ENCODE peak calls at places on chromosome 5, in seven cellular contexts. R is mammary epithelial cell, F is psoas muscle, W is Peyer's patch, G is fibroblast of lung, B is tibial artery, Q is heart left ventricle. P is an unnamed sample. For H3K4me1, the result is how much of the 10 kb centered on the place peaks cover.

GRCh38 chr5:174010365-174010764 is 21.4 kb downstream of the C5orf47 start:
- DNase-seq in R (no peak), F (no peak), W (no peak), G (no peak), B (no peak), Q (no peak), P (no peak)

GRCh38 chr5:91906494-91906893 is 523.4 kb upstream of the ARRDC3 start:
- DNase-seq in R (no peak), F (no peak), W (no peak), G (no peak), B (no peak), Q (no peak), P (no peak)

GRCh38 chr5:73143716-73144115 is 23.3 kb downstream of the TMEM171 start:
- DNase-seq in R (no peak), F (no peak), W (no peak), G (no peak), B (no peak), Q (no peak), P (no peak)

GRCh38 chr5:116492016-116492623 is 82.5 kb downstream of the SEMA6A start:
- DNase-seq in R (peak), F (no peak), W (no peak), G (peak), B (no peak), Q (no peak), P (no peak)

GRCh38 chr5:79357401-79357800 is 121.5 kb downstream of the JMY start:
- DNase-seq in R (no peak), F (no peak), W (no peak), G (peak), B (no peak), Q (no peak), P (no peak)

GRCh38 chr5:15821506-15821905 is 321.5 kb downstream of the FBXL7 start:
- DNase-seq in R (no peak), F (no peak), W (no peak), G (peak), B (no peak), Q (no peak), P (no peak)

GRCh38 chr5:52783226-52783959 is 4.3 kb upstream of the ITGA1 start:
- DNase-seq in R (peak), F (no peak), W (peak), G (peak), B (peak), Q (no peak), P (peak)

GRCh38 chr5:370959-371810 is 49.7 kb downstream of the AHRR start:
- DNase-seq in R (no peak), F (no peak), W (peak), G (no peak), B (peak), Q (peak), P (no peak)

GRCh38 chr5:64742411-64742810 is 26.1 kb downstream of the SREK1IP1 start:
- DNase-seq in R (no peak), F (no peak), W (no peak), G (no peak), B (no peak), Q (no peak), P (no peak)

GRCh38 chr5:72608297-72608696 is 101.1 kb upstream of the ZNF366 start:
- DNase-seq in R (no peak), F (no peak), W (no peak), G (peak), B (no peak), Q (no peak), P (peak)

GRCh38 chr5:31939151-31939550 is 235.0 kb downstream of the GOLPH3 start:
- DNase-seq in R (peak), F (no peak), W (no peak), G (no peak), B (no peak), Q (no peak), P (no peak)

GRCh38 chr5:179168636-179169035 is 108.5 kb downstream of the ZNF354C start:
- DNase-seq in R (no peak), F (peak), W (no peak), G (no peak), B (peak), Q (peak), P (peak)

GRCh38 chr5:142797420-142797819 is 27.2 kb downstream of the ARHGAP26 start:
- DNase-seq in R (no peak), F (no peak), W (no peak), G (no peak), B (no peak), Q (no peak), P (no peak)

GRCh38 chr5:73968729-73969128 is 342.7 kb downstream of the ARHGEF28 start:
- DNase-seq in R (peak), F (no peak), W (no peak), G (peak), B (no peak), Q (no peak), P (no peak)

GRCh38 chr5:60024104-60024503 is 130.6 kb upstream of the PDE4D start:
- DNase-seq in R (no peak), F (no peak), W (no peak), G (peak), B (no peak), Q (no peak), P (no peak)

GRCh38 chr5:133289686-133290367 is 238.0 kb downstream of the HSPA4 start:
- DNase-seq in R (peak), F (no peak), W (no peak), G (no peak), B (no peak), Q (peak), P (no peak)

GRCh38 chr5:891837-892389 is 688 bp downstream of the BRD9 start:
- DNase-seq in R (peak), F (no peak), W (no peak), G (peak), B (no peak), Q (peak), P (no peak)

GRCh38 chr5:26569241-26569928 is 469.0 kb downstream of the CDH9 start:
- DNase-seq in R (no peak), F (peak), W (no peak), G (no peak), B (no peak), Q (peak), P (peak)

GRCh38 chr5:133605323-133605722 is 7.0 kb downstream of the FSTL4 start:
- DNase-seq in R (no peak), F (no peak), W (no peak), G (no peak), B (no peak), Q (no peak), P (no peak)

GRCh38 chr5:170333161-170333909 is 35.8 kb upstream of the LCP2 start:
- DNase-seq in R (peak), F (no peak), W (peak), G (no peak), B (no peak), Q (no peak), P (no peak)
- H3K4me1 ChIP-seq in R (under half), F (under half), W (under half), G (under half), B (under half), Q (under half), P (under half)

GRCh38 chr5:113293068-113293571 is 141.7 kb downstream of the TSSK1B start:
- DNase-seq in R (no peak), F (no peak), W (no peak), G (peak), B (no peak), Q (no peak), P (no peak)
- H3K27ac ChIP-seq in R (peak), F (peak), W (no peak), G (no peak), B (no peak), Q (peak), P (no peak)

GRCh38 chr5:176413255-176413565 is 3.1 kb downstream of the CLTB start:
- DNase-seq in R (peak), F (peak), W (peak), G (no peak), B (peak), Q (no peak), P (peak)
- H3K4me1 ChIP-seq in R (half or more), F (under half), W (under half), G (under half), B (under half), Q (under half), P (under half)

GRCh38 chr5:14165375-14166091 is 22.4 kb downstream of the TRIO start:
- DNase-seq in R (peak), F (no peak), W (no peak), G (peak), B (no peak), Q (no peak), P (no peak)
- H3K27ac ChIP-seq in R (peak), F (peak), W (no peak), G (peak), B (no peak), Q (no peak), P (no peak)

GRCh38 chr5:176742246-176743105 is 67.9 kb upstream of the UNC5A start:
- DNase-seq in R (no peak), F (no peak), W (peak), G (no peak), B (peak), Q (no peak), P (no peak)
- H3K4me1 ChIP-seq in R (under half), F (under half), W (under half), G (under half), B (under half), Q (under half), P (under half)

GRCh38 chr5:172410160-172410559 is 44.2 kb downstream of the SH3PXD2B start:
- DNase-seq in R (peak), F (no peak), W (no peak), G (peak), B (no peak), Q (no peak), P (no peak)

GRCh38 chr5:172413601-172414000 is 40.7 kb downstream of the SH3PXD2B start:
- DNase-seq in R (no peak), F (no peak), W (no peak), G (peak), B (no peak), Q (no peak), P (no peak)

GRCh38 chr5:172410839-172411238 is 43.5 kb downstream of the SH3PXD2B start:
- DNase-seq in R (no peak), F (no peak), W (no peak), G (peak), B (no peak), Q (no peak), P (no peak)

GRCh38 chr5:172412724-172413260 is 41.5 kb downstream of the SH3PXD2B start:
- DNase-seq in R (peak), F (peak), W (peak), G (peak), B (peak), Q (peak), P (peak)

DNA sequence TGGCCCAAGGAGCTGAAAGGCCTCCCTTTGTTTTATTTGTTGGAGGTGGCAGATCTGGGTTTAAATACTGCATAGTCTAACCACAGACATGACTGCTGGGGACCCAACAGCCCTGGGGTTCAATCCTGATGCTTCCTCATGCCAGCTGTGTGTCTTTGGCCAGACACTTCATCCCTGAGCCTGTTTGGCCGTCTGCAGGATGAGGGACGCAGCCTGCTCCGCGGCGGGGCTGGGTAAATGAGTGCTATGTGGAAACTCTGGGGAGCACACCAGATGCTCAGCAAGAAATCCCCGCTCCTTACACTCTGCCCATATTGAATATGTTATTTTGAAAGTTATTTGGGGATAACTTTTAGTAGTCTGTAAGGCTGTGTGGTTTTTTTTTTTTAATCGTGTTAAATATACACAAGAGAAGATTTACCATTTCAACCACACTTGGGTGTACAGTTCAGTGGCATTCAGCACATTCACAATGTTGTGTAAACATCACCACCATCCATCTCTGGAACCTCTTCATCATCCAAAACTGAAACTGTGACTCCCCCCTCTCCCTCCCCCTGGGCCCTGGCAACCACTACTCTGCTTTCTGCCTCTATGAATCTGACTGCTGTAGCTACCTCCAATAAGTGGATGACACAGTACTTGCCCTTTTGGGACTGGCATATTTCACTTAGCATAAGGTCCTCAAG is 42.8 kb downstream of the SH3PXD2B start:
- DNase-seq in R (no peak), F (peak), W (no peak), G (peak), B (no peak), Q (peak), P (peak)
- H3K27ac ChIP-seq in R (no peak), F (peak), W (peak), G (peak), B (peak), Q (peak), P (peak)

DNA sequence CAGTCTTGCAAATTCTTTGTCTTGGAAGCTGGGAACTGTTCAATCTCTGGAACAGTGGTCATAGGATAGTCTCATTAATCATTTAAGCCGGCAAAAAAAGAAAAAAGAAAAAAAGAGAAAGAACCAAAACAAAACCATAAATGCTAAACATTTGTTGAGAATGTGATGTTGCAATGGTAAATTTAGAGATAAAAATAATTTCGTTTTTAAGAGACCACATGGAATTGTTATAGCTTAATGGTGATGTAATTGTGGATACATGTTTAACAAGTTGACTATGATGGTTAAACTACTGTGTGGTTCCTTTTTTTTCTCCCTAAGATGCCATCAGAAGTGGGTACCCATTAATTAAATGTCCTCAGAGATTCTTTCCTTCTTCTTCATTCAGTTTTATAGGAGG is 61.7 kb downstream of the NNT start:
- DNase-seq in R (no peak), F (no peak), W (no peak), G (no peak), B (no peak), Q (no peak), P (no peak)
- H3K4me1 ChIP-seq in R (under half), F (under half), W (under half), G (under half), B (under half), Q (under half), P (under half)

DNA sequence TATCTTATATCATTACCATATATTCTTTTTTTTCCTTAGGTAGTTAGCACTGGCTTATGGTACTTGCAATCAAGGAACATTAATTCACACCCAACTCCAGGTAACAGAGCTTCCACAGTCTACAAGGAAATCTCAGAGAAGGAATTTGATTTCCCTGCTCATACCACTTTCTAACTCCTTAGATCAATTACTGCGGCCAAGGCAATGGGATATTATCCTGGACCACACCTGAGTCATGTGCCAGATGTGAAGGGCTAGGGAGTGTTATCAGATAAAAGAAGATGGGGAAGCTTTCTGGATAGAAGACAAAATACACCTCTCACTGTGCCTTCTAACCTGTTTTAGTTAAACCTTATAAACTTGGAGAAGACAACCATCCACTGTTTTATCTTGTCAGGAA is 181.2 kb downstream of the CCDC192 start:
- DNase-seq in R (no peak), F (no peak), W (no peak), G (no peak), B (no peak), Q (no peak), P (no peak)
- H3K27ac ChIP-seq in R (no peak), F (no peak), W (no peak), G (no peak), B (no peak), Q (peak), P (no peak)

DNA sequence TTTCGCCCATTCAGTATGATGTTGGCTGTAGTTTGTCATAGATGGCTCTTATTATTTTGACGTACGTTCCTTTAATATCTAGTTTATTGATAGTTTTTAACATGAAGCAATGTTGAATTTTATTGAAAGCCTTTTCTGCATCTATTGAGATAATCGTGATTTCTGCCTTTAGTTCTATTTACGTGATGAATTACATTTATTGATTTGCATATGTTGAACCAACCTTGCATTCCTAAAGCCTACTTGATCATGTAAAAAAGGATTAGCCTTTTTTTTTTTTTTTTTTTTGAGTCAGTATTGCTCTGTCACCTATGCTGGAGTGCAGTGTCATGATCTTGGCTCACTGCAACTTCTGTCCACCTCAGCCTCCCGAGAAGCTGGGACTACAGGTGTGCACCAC is 25.1 kb downstream of the ITK start:
- DNase-seq in R (no peak), F (no peak), W (no peak), G (no peak), B (no peak), Q (no peak), P (no peak)
- H3K4me1 ChIP-seq in R (under half), F (under half), W (under half), G (under half), B (under half), Q (under half), P (under half)

GRCh38 chr5:172607213-172607793 is 33.8 kb upstream of the NEURL1B start:
- DNase-seq in R (peak), F (peak), W (peak), G (no peak), B (peak), Q (no peak), P (peak)
- H3K27ac ChIP-seq in R (no peak), F (no peak), W (no peak), G (no peak), B (no peak), Q (peak), P (peak)